ENCODE peak calls at places on chromosomes 16 and 17, in four cellular contexts. F is left ventricle myocardium inferior; I is stimulated activated CD4-positive, alpha-beta T cell treated with anti-CD3 and anti-CD28 coated beads, Interleukin-1b, Interleukin-23, amount 100 ng/mL, for 1 hour; D is omental fat pad. Z is an unnamed sample.
A peak's percentile ranks its signal among the peaks of the same experiment; 100 is the strongest.

GRCh38 chr16:22787456-22788189 is 26.3 kb upstream of the HS3ST2 start:
- DNase-seq in F (no peak), I (no peak), D (no peak), Z (no peak)

GRCh38 chr16:53041196-53041977 is 11.3 kb downstream of the CHD9NB start:
- DNase-seq in F (peak; percentile 90), D (no peak), I (no peak), Z (peak; percentile 66)

GRCh38 chr16:3038256-3038655 is 1.5 kb upstream of the BICDL2 start:
- DNase-seq in I (no peak), D (no peak), F (no peak), Z (peak; percentile 84)

GRCh38 chr17:37701424-37702020 is 43.3 kb downstream of the HNF1B start:
- DNase-seq in F (no peak), I (peak; percentile 21), D (no peak), Z (no peak)

GRCh38 chr16:23304620-23305019 is 2.5 kb downstream of the SCNN1B start:
- DNase-seq in D (no peak), I (no peak), F (no peak), Z (no peak)

GRCh38 chr17:323721-324139 is 28.9 kb downstream of the RPH3AL start:
- DNase-seq in D (no peak), I (no peak), F (no peak), Z (no peak)

GRCh38 chr16:89981414-89981813 is 32.9 kb downstream of the DEF8 start:
- DNase-seq in D (no peak), I (no peak), F (no peak), Z (no peak)

GRCh38 chr16:89574681-89575246 is 794 bp upstream of the CPNE7 start:
- DNase-seq in F (peak; percentile 32), D (no peak), I (no peak), Z (no peak)

GRCh38 chr16:24685539-24686432 is 43.7 kb upstream of the TNRC6A start:
- DNase-seq in D (no peak), I (no peak), F (peak; percentile 53), Z (no peak)

GRCh38 chr17:64441772-64442549 is 7.0 kb upstream of the MILR1 start:
- DNase-seq in I (no peak), F (peak; percentile 22), D (no peak), Z (no peak)

GRCh38 chr16:84387021-84387420 is 18.7 kb downstream of the ATP2C2 start:
- DNase-seq in F (no peak), I (no peak), D (peak; percentile 1), Z (no peak)

GRCh38 chr17:16516594-16517018 is 24.6 kb upstream of the LRRC75A start:
- DNase-seq in D (peak; percentile 34), I (no peak), F (no peak), Z (no peak)

GRCh38 chr17:59783221-59784016 is 76.0 kb downstream of the VMP1 start:
- DNase-seq in D (no peak), I (no peak), F (no peak), Z (no peak)

GRCh38 chr17:64005734-64006167 is 7.6 kb downstream of the PRR29 start:
- DNase-seq in F (no peak), D (no peak), I (no peak), Z (no peak)

GRCh38 chr17:44417553-44417952 is 28.1 kb upstream of the ITGA2B start:
- DNase-seq in F (no peak), D (no peak), I (no peak), Z (no peak)

GRCh38 chr17:65463242-65463641 is 98.2 kb downstream of the AXIN2 start:
- DNase-seq in D (no peak), I (no peak), F (peak; percentile 78), Z (no peak)

GRCh38 chr17:39752241-39752831 is 14.6 kb downstream of the GRB7 start:
- DNase-seq in D (no peak), F (no peak), I (no peak), Z (peak; percentile 17)

GRCh38 chr17:77492446-77493237 is 351.9 kb downstream of the SEC14L1 start:
- DNase-seq in D (no peak), F (peak; percentile 16), I (no peak), Z (no peak)

GRCh38 chr16:50273888-50274770 is 7.8 kb downstream of the ADCY7 start:
- DNase-seq in F (no peak), I (no peak), D (no peak), Z (no peak)

GRCh38 chr16:82111944-82112343 is 58.1 kb downstream of the MPHOSPH6 start:
- DNase-seq in D (no peak), I (no peak), F (no peak), Z (no peak)

GRCh38 chr17:81053043-81053970 is 18.4 kb downstream of the BAIAP2 start:
- DNase-seq in F (no peak), D (no peak), I (no peak), Z (no peak)

GRCh38 chr17:56752263-56752662 is 81.5 kb downstream of the C17orf67 start:
- DNase-seq in I (no peak), F (no peak), D (no peak), Z (no peak)

GRCh38 chr17:70405492-70406220 is 236.3 kb downstream of the KCNJ2 start:
- DNase-seq in F (no peak), I (no peak), D (no peak), Z (no peak)

GRCh38 chr16:69494993-69495392 is 70.6 kb downstream of the CYB5B start:
- DNase-seq in D (no peak), F (no peak), I (no peak), Z (no peak)

GRCh38 chr17:40075216-40076100 is 12.7 kb downstream of the THRA start:
- DNase-seq in I (peak; percentile 64), D (peak; percentile 75), F (peak; percentile 85), Z (peak; percentile 84)

GRCh38 chr17:41559548-41559947 is 12.3 kb downstream of the KRT9 start:
- DNase-seq in D (no peak), I (no peak), F (no peak), Z (no peak)

GRCh38 chr17:79793924-79794304 is 3.0 kb downstream of the CBX8 start:
- DNase-seq in F (no peak), D (no peak), I (no peak), Z (no peak)

GRCh38 chr17:50785942-50786570 is 18.7 kb upstream of the ANKRD40CL start:
- DNase-seq in D (no peak), F (no peak), I (no peak), Z (peak; percentile 61)

GRCh38 chr16:11609474-11610120 is 22.9 kb upstream of the LITAF start:
- DNase-seq in D (no peak), I (no peak), F (no peak), Z (no peak)

GRCh38 chr16:50509521-50510341 is 38.5 kb upstream of the NKD1 start:
- DNase-seq in D (no peak), F (no peak), I (no peak), Z (no peak)

GRCh38 chr16:80433617-80434016 is 107.2 kb upstream of the DYNLRB2 start:
- DNase-seq in F (no peak), D (no peak), I (no peak), Z (no peak)

GRCh38 chr17:49738456-49739163 is 25.3 kb downstream of the FAM117A start:
- DNase-seq in D (no peak), I (no peak), F (peak; percentile 41), Z (no peak)

GRCh38 chr16:89052191-89052787 is 41.4 kb upstream of the ACSF3 start:
- DNase-seq in I (no peak), F (no peak), D (no peak), Z (peak; percentile 65)

GRCh38 chr16:48611329-48612137 is 1.6 kb upstream of the N4BP1 start:
- DNase-seq in F (no peak), I (no peak), D (no peak), Z (no peak)

GRCh38 chr17:39018267-39019134 is 51.3 kb upstream of the FBXO47 start:
- DNase-seq in D (no peak), I (no peak), F (no peak), Z (no peak)